ENCODE peak calls at places on chromosomes 3 and 15, in ten cellular contexts. S is substantia nigra; Q is aorta; B is naive thymus-derived CD4-positive, alpha-beta T cell; U is SJSA1; G is Panc1; H is OCI-LY7; P is epithelial cell of prostate; I is brain microvascular endothelial cell; K is RWPE1. X is an unnamed sample.

GRCh38 chr15:90665288-90666134 is 51.6 kb upstream of the BLM start:
- DNase-seq in S (peak), Q (peak), B (peak), U (peak), G (no peak), H (peak), P (no peak), I (peak), K (peak), X (no peak)

GRCh38 chr15:53808058-53808703 is 48.7 kb upstream of the WDR72 start:
- DNase-seq in S (no peak), Q (no peak), B (no peak), U (no peak), G (peak), H (peak), P (no peak), I (no peak), K (peak), X (no peak)

GRCh38 chr3:108897883-108898282 is 55.8 kb downstream of the GUCA1C start:
- DNase-seq in S (no peak), Q (no peak), B (no peak), U (no peak), G (no peak), H (no peak), P (no peak), I (no peak), K (no peak), X (no peak)

GRCh38 chr3:153285982-153286381 is 124.0 kb downstream of the RAP2B start:
- DNase-seq in S (no peak), Q (no peak), B (no peak), U (no peak), G (no peak), H (no peak), P (peak), I (no peak), K (peak), X (no peak)

GRCh38 chr15:40029979-40030893 is 8.7 kb downstream of the SRP14 start:
- DNase-seq in S (no peak), Q (no peak), B (no peak), U (no peak), G (no peak), H (no peak), P (no peak), I (no peak), K (no peak), X (no peak)

GRCh38 chr3:111362286-111363009 is 179.5 kb upstream of the CD96 start:
- DNase-seq in S (no peak), Q (no peak), B (no peak), U (no peak), G (no peak), H (no peak), P (no peak), I (peak), K (no peak), X (no peak)

GRCh38 chr15:52191207-52191606 is at the start of gene GNB5:
- DNase-seq in S (no peak), Q (no peak), B (no peak), U (no peak), G (no peak), H (no peak), P (no peak), I (no peak), K (no peak), X (no peak)

GRCh38 chr15:29433050-29433318 is 163.4 kb upstream of the NSMCE3 start:
- DNase-seq in S (no peak), Q (no peak), B (no peak), U (no peak), G (no peak), H (no peak), P (no peak), I (no peak), K (no peak), X (no peak)

GRCh38 chr15:67501177-67501835 is 19.6 kb upstream of the C15orf61 start:
- DNase-seq in S (no peak), Q (no peak), B (peak), U (no peak), G (no peak), H (peak), P (no peak), I (no peak), K (peak), X (no peak)

GRCh38 chr15:101057841-101058407 is 138.8 kb downstream of the LRRK1 start:
- DNase-seq in S (no peak), Q (no peak), B (no peak), U (no peak), G (no peak), H (no peak), P (no peak), I (no peak), K (no peak), X (no peak)

GRCh38 chr3:81723732-81724313 is 37.6 kb downstream of the GBE1 start:
- DNase-seq in S (no peak), Q (no peak), B (no peak), U (no peak), G (no peak), H (no peak), P (no peak), I (peak), K (peak), X (no peak)

GRCh38 chr15:29570931-29571727 is 251.1 kb downstream of the TJP1 start:
- DNase-seq in S (no peak), Q (no peak), B (no peak), U (no peak), G (no peak), H (no peak), P (no peak), I (no peak), K (peak), X (no peak)

GRCh38 chr3:126896067-126896441 is 86.9 kb upstream of the PLXNA1 start:
- DNase-seq in S (no peak), Q (no peak), B (no peak), U (no peak), G (no peak), H (no peak), P (no peak), I (no peak), K (no peak), X (no peak)

GRCh38 chr3:101850327-101851048 is 1.2 kb downstream of the NFKBIZ start:
- DNase-seq in S (no peak), Q (no peak), B (peak), U (no peak), G (no peak), H (peak), P (no peak), I (peak), K (no peak), X (no peak)

GRCh38 chr3:12351145-12351544 is 62.3 kb downstream of the PPARG start:
- DNase-seq in S (no peak), Q (no peak), B (no peak), U (no peak), G (no peak), H (no peak), P (no peak), I (no peak), K (no peak), X (no peak)

GRCh38 chr15:38486946-38487345 is 33.0 kb downstream of the FAM98B start:
- DNase-seq in S (no peak), Q (no peak), B (peak), U (no peak), G (no peak), H (no peak), P (no peak), I (no peak), K (no peak), X (no peak)

GRCh38 chr3:41002104-41002503 is 197.2 kb upstream of the CTNNB1 start:
- DNase-seq in S (no peak), Q (no peak), B (peak), U (no peak), G (no peak), H (peak), P (no peak), I (no peak), K (no peak), X (no peak)

GRCh38 chr3:172615296-172615695 is 92.1 kb upstream of the TNFSF10 start:
- DNase-seq in S (no peak), Q (no peak), B (no peak), U (no peak), G (no peak), H (no peak), P (no peak), I (no peak), K (no peak), X (no peak)

GRCh38 chr15:70812827-70813364 is 41.1 kb downstream of the LARP6 start:
- DNase-seq in S (no peak), Q (no peak), B (no peak), U (no peak), G (no peak), H (no peak), P (no peak), I (no peak), K (no peak), X (no peak)

GRCh38 chr3:23696842-23697241 is 108.9 kb upstream of the UBE2E1 start:
- DNase-seq in S (no peak), Q (no peak), B (no peak), U (no peak), G (no peak), H (no peak), P (no peak), I (no peak), K (no peak), X (no peak)

GRCh38 chr3:36514171-36514570 is 133.9 kb downstream of the STAC start:
- DNase-seq in S (no peak), Q (no peak), B (no peak), U (no peak), G (no peak), H (no peak), P (peak), I (no peak), K (no peak), X (no peak)

GRCh38 chr3:43006825-43007224 is 27.7 kb downstream of the GASK1A start:
- DNase-seq in S (no peak), Q (no peak), B (no peak), U (no peak), G (no peak), H (no peak), P (no peak), I (no peak), K (no peak), X (no peak)

GRCh38 chr3:192409203-192409837 is 318.0 kb downstream of the FGF12 start:
- DNase-seq in S (no peak), Q (peak), B (no peak), U (no peak), G (no peak), H (no peak), P (no peak), I (no peak), K (peak), X (peak)

GRCh38 chr15:79169531-79170123 is 79.0 kb upstream of the RASGRF1 start:
- DNase-seq in S (no peak), Q (no peak), B (no peak), U (no peak), G (no peak), H (no peak), P (no peak), I (no peak), K (no peak), X (peak)

GRCh38 chr15:101174152-101174920 is 77.5 kb downstream of the CHSY1 start:
- DNase-seq in S (no peak), Q (no peak), B (no peak), U (no peak), G (no peak), H (no peak), P (no peak), I (no peak), K (no peak), X (no peak)

GRCh38 chr15:88997531-88997930 is 84.4 kb upstream of the MFGE8 start:
- DNase-seq in S (no peak), Q (no peak), B (no peak), U (no peak), G (no peak), H (no peak), P (no peak), I (no peak), K (no peak), X (no peak)

GRCh38 chr3:62122819-62123218 is 250.5 kb downstream of the FEZF2 start:
- DNase-seq in S (no peak), Q (no peak), B (no peak), U (no peak), G (no peak), H (no peak), P (no peak), I (no peak), K (no peak), X (no peak)

GRCh38 chr3:82133070-82133606 is 371.7 kb upstream of the GBE1 start:
- DNase-seq in S (peak), Q (peak), B (peak), U (no peak), G (peak), H (peak), P (no peak), I (peak), K (peak), X (peak)

GRCh38 chr15:71485094-71485693 is 325.2 kb upstream of the NR2E3 start:
- DNase-seq in S (no peak), Q (no peak), B (no peak), U (no peak), G (no peak), H (no peak), P (no peak), I (no peak), K (no peak), X (no peak)

GRCh38 chr3:99118381-99118780 is 216.9 kb upstream of the DCBLD2 start:
- DNase-seq in S (no peak), Q (no peak), B (no peak), U (no peak), G (no peak), H (no peak), P (no peak), I (no peak), K (no peak), X (no peak)

GRCh38 chr15:91924842-91925495 is 71.5 kb downstream of the SLCO3A1 start:
- DNase-seq in S (no peak), Q (no peak), B (no peak), U (no peak), G (no peak), H (no peak), P (no peak), I (no peak), K (no peak), X (no peak)

GRCh38 chr3:4722103-4722502 is 229.0 kb downstream of the ITPR1 start:
- DNase-seq in S (no peak), Q (no peak), B (no peak), U (peak), G (no peak), H (no peak), P (no peak), I (peak), K (peak), X (no peak)

GRCh38 chr15:62588930-62589655 is 424.0 kb upstream of the C2CD4B start:
- DNase-seq in S (no peak), Q (no peak), B (no peak), U (no peak), G (no peak), H (no peak), P (no peak), I (no peak), K (no peak), X (no peak)

GRCh38 chr15:100849021-100849831 is 30.4 kb upstream of the ALDH1A3 start:
- DNase-seq in S (peak), Q (peak), B (peak), U (no peak), G (peak), H (peak), P (no peak), I (peak), K (peak), X (peak)

GRCh38 chr15:66429117-66429516 is 42.4 kb downstream of the MAP2K1 start:
- DNase-seq in S (no peak), Q (no peak), B (no peak), U (no peak), G (no peak), H (no peak), P (no peak), I (no peak), K (no peak), X (no peak)

GRCh38 chr15:73125219-73125618 is 73.0 kb downstream of the NEO1 start:
- DNase-seq in S (no peak), Q (no peak), B (no peak), U (no peak), G (no peak), H (no peak), P (no peak), I (peak), K (no peak), X (no peak)

GRCh38 chr3:157064402-157064801 is 95.5 kb downstream of the CCNL1 start:
- DNase-seq in S (no peak), Q (no peak), B (no peak), U (no peak), G (no peak), H (no peak), P (no peak), I (no peak), K (no peak), X (no peak)

GRCh38 chr3:157063926-157064325 is 96.0 kb downstream of the CCNL1 start:
- DNase-seq in S (no peak), Q (no peak), B (no peak), U (no peak), G (no peak), H (no peak), P (no peak), I (no peak), K (no peak), X (no peak)

GRCh38 chr3:157065201-157065600 is 94.7 kb downstream of the CCNL1 start:
- DNase-seq in S (no peak), Q (no peak), B (no peak), U (no peak), G (no peak), H (no peak), P (no peak), I (no peak), K (no peak), X (no peak)

GRCh38 chr3:157067114-157067513 is 92.8 kb downstream of the CCNL1 start:
- DNase-seq in S (no peak), Q (no peak), B (peak), U (no peak), G (no peak), H (no peak), P (no peak), I (no peak), K (no peak), X (no peak)

GRCh38 chr3:157066335-157067071 is 93.4 kb downstream of the CCNL1 start:
- DNase-seq in S (no peak), Q (no peak), B (no peak), U (no peak), G (no peak), H (no peak), P (no peak), I (no peak), K (no peak), X (peak)
- H3K27ac ChIP-seq in S (peak), Q (no peak), B (no peak), U (no peak), G (no peak), H (no peak), P (peak), I (no peak), K (no peak), X (peak)

GRCh38 chr3:188208751-188209433 is 54.9 kb downstream of the LPP start:
- DNase-seq in S (no peak), Q (no peak), B (no peak), U (no peak), G (no peak), H (no peak), P (no peak), I (no peak), K (no peak), X (no peak)
- H3K27ac ChIP-seq in S (no peak), Q (peak), B (no peak), U (peak), G (no peak), H (no peak), P (no peak), I (peak), K (no peak), X (no peak)

DNA sequence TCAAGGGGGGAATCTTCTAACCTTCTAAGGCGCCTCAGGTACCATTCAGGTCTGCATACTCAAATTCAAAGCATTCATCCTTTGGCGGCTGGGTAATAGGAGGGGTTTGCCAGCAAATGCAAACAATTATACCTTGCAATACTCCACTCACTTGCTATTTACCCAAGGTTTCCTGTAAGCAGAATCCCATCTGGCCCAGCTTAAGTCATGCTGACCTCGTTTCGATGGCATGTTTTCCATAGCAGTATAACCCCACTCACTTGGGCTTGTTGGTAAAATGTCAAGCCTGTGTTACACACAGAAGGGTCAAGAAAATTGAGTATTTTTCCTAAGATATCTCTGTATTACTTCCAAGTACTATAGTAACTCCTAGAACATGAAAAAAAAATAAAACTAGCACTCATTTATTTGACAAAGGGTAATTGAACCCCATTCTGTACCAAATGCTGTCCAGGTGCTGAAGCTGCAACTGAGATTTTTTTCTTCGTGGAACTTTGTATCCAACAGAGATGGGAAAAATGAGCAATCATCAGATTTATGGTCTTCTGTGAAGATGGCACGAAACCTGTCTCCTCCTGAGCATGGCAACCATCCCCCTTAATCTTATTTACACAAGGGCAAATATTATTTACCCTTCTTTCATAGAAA is 183.5 kb upstream of the LMCD1 start:
- DNase-seq in S (no peak), Q (no peak), B (no peak), U (no peak), G (no peak), H (no peak), P (no peak), I (peak), K (no peak), X (no peak)
- H3K27ac ChIP-seq in S (no peak), Q (no peak), B (no peak), U (no peak), G (no peak), H (no peak), P (no peak), I (no peak), K (no peak), X (no peak)

GRCh38 chr15:96346409-96346808 is 15.9 kb downstream of the NR2F2 start:
- DNase-seq in S (no peak), Q (no peak), B (no peak), U (no peak), G (no peak), H (no peak), P (no peak), I (no peak), K (no peak), X (no peak)

GRCh38 chr15:96344706-96345559 is 14.4 kb downstream of the NR2F2 start:
- DNase-seq in S (no peak), Q (peak), B (no peak), U (no peak), G (no peak), H (no peak), P (no peak), I (peak), K (no peak), X (no peak)

GRCh38 chr15:96344120-96344705 is 13.7 kb downstream of the NR2F2 start:
- DNase-seq in S (no peak), Q (no peak), B (no peak), U (no peak), G (no peak), H (no peak), P (no peak), I (peak), K (no peak), X (no peak)

GRCh38 chr15:96347181-96348111 is 16.9 kb downstream of the NR2F2 start:
- DNase-seq in S (no peak), Q (peak), B (no peak), U (no peak), G (no peak), H (no peak), P (no peak), I (peak), K (no peak), X (no peak)

GRCh38 chr15:96345560-96346389 is 15.3 kb downstream of the NR2F2 start:
- DNase-seq in S (peak), Q (peak), B (no peak), U (no peak), G (no peak), H (no peak), P (no peak), I (peak), K (peak), X (peak)
- H3K27ac ChIP-seq in S (peak), Q (no peak), B (no peak), U (no peak), G (peak), H (no peak), P (no peak), I (peak), K (peak), X (peak)

DNA sequence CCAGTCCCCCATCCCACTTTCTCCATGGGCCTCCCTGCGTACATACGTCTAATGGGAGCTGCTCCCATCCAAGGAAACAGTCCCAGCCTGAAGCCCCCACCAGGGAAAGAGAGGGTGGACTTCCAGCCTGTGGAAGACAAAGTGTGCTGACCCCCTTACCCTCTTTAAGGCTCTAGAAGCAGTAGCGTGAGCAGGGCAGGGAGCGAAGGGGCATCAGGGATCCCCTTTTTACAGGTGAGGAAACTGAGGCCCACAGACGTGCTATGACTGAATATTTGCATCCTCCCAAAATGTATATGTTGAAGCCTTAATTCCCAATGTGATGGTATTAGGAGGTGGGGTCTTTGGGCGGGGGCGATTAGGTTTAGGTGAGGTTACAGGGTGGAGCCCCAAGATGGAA is 83.4 kb downstream of the TOP2B start:
- DNase-seq in S (no peak), Q (no peak), B (no peak), U (no peak), G (no peak), H (no peak), P (no peak), I (no peak), K (no peak), X (no peak)
- H3K27ac ChIP-seq in S (no peak), Q (no peak), B (no peak), U (peak), G (no peak), H (no peak), P (no peak), I (peak), K (no peak), X (no peak)